ENCODE peak calls at places on chromosomes 13 and 19, in nine cellular contexts. N, A, B, I, C, X, K, V and S are unnamed samples.

GRCh38 chr19:18157465-18158063 is 4.6 kb downstream of the PIK3R2 start:
- DNase-seq in N (no peak), A (peak), B (no peak), I (peak), C (no peak), X (no peak), K (peak), V (no peak), S (no peak)

GRCh38 chr19:53883231-53883661 is 1.2 kb downstream of the PRKCG start:
- DNase-seq in N (peak), A (no peak), B (peak), I (no peak), C (no peak), X (no peak), K (peak), V (no peak), S (no peak)

GRCh38 chr19:32519023-32519422 is 62.0 kb upstream of the PDCD5 start:
- DNase-seq in N (no peak), A (no peak), B (no peak), I (no peak), C (no peak), X (peak), K (no peak), V (peak), S (peak)

GRCh38 chr19:14138576-14139265 is 2.3 kb upstream of the ASF1B start:
- DNase-seq in N (no peak), A (no peak), B (no peak), I (no peak), C (no peak), X (peak), K (no peak), V (no peak), S (no peak)

GRCh38 chr13:26325876-26326275 is 71.9 kb downstream of the CDK8 start:
- DNase-seq in N (no peak), A (no peak), B (no peak), I (no peak), C (no peak), X (no peak), K (no peak), V (no peak), S (no peak)

GRCh38 chr13:45396548-45397095 is 21.6 kb downstream of the SLC25A30 start:
- DNase-seq in N (no peak), A (no peak), B (no peak), I (no peak), C (no peak), X (peak), K (no peak), V (no peak), S (peak)

GRCh38 chr13:106349080-106349841 is 186.2 kb downstream of the EFNB2 start:
- DNase-seq in N (no peak), A (peak), B (no peak), I (peak), C (peak), X (no peak), K (peak), V (no peak), S (peak)

GRCh38 chr19:38692458-38693379 is 45.3 kb downstream of the ACTN4 start:
- DNase-seq in N (no peak), A (no peak), B (no peak), I (no peak), C (no peak), X (no peak), K (peak), V (no peak), S (no peak)

GRCh38 chr13:79482271-79482970 is 1.5 kb downstream of the NDFIP2 start:
- DNase-seq in N (no peak), A (no peak), B (no peak), I (no peak), C (no peak), X (peak), K (no peak), V (no peak), S (no peak)